ENCODE peak calls at places on chromosomes 1 and 21, in six cellular contexts. One of them, this sample, is unnamed.

GRCh38 chr1:36157115-36157903 is 1.3 kb downstream of the MAP7D1 start:
- DNase-seq in T-helper 22 cell: no peak
- DNase-seq in GM04504: no peak
- DNase-seq in memory B cell: no peak
- DNase-seq in head of caudate nucleus: peak; percentile 60
- DNase-seq in NCI-H1417: peak; percentile 57
- DNase-seq in this sample: no peak

GRCh38 chr21:32463889-32464300 is 51.4 kb downstream of the EVA1C start:
- DNase-seq in head of caudate nucleus: no peak
- DNase-seq in memory B cell: no peak
- DNase-seq in GM04504: peak; percentile 80
- DNase-seq in T-helper 22 cell: no peak
- DNase-seq in NCI-H1417: no peak
- DNase-seq in this sample: no peak

GRCh38 chr1:10338047-10338446 is 60.8 kb upstream of the PGD start:
- DNase-seq in NCI-H1417: peak; percentile 42
- DNase-seq in head of caudate nucleus: peak; percentile 87
- DNase-seq in GM04504: peak; percentile 3
- DNase-seq in memory B cell: peak; percentile 11
- DNase-seq in T-helper 22 cell: no peak
- DNase-seq in this sample: peak; percentile 77

GRCh38 chr21:36288651-36289243 is 31.2 kb upstream of the MORC3 start:
- DNase-seq in NCI-H1417: no peak
- DNase-seq in T-helper 22 cell: no peak
- DNase-seq in memory B cell: no peak
- DNase-seq in head of caudate nucleus: no peak
- DNase-seq in GM04504: no peak
- DNase-seq in this sample: no peak

GRCh38 chr1:227766015-227766634 is 30.9 kb downstream of the SNAP47 start:
- DNase-seq in GM04504: no peak
- DNase-seq in T-helper 22 cell: peak; percentile 82
- DNase-seq in NCI-H1417: peak; percentile 99
- DNase-seq in memory B cell: no peak
- DNase-seq in head of caudate nucleus: peak; percentile 49
- DNase-seq in this sample: no peak

GRCh38 chr1:243587285-243587684 is 262.8 kb downstream of the AKT3 start:
- DNase-seq in GM04504: no peak
- DNase-seq in T-helper 22 cell: no peak
- DNase-seq in NCI-H1417: no peak
- DNase-seq in memory B cell: no peak
- DNase-seq in head of caudate nucleus: no peak
- DNase-seq in this sample: no peak

GRCh38 chr1:201141418-201141817 is 12.9 kb downstream of the TMEM9 start:
- DNase-seq in GM04504: no peak
- DNase-seq in head of caudate nucleus: no peak
- DNase-seq in memory B cell: no peak
- DNase-seq in T-helper 22 cell: no peak
- DNase-seq in NCI-H1417: no peak
- DNase-seq in this sample: no peak

GRCh38 chr1:210418863-210419641 is 90.3 kb downstream of the HHAT start:
- DNase-seq in memory B cell: no peak
- DNase-seq in head of caudate nucleus: no peak
- DNase-seq in T-helper 22 cell: no peak
- DNase-seq in NCI-H1417: peak; percentile 9
- DNase-seq in GM04504: no peak
- DNase-seq in this sample: no peak

GRCh38 chr1:229410692-229411433 is 23.0 kb downstream of the ACTA1 start:
- DNase-seq in GM04504: no peak
- DNase-seq in head of caudate nucleus: peak; percentile 83
- DNase-seq in NCI-H1417: peak; percentile 98
- DNase-seq in memory B cell: no peak
- DNase-seq in T-helper 22 cell: no peak
- DNase-seq in this sample: no peak

This sample was measured in substantia nigra.